ENCODE peak calls at places on chromosomes 4 and X, in ten cellular contexts. One of them, this sample, is unnamed.

GRCh38 chrX:52574416-52575275 is 57.8 kb upstream of the XAGE1B start:
- DNase-seq in K562: peak; percentile 51
- DNase-seq in tibial nerve: no peak
- DNase-seq in HCT116: peak; percentile 22
- DNase-seq in breast epithelium: no peak
- DNase-seq in upper lobe of left lung: no peak
- DNase-seq in heart left ventricle: no peak
- DNase-seq in right lobe of liver: no peak
- DNase-seq in A549: peak; percentile 76
- DNase-seq in lower leg skin: peak; percentile 14
- DNase-seq in this sample: no peak

GRCh38 chrX:107978707-107979307 is 3.4 kb downstream of the TEX13B start:
- DNase-seq in upper lobe of left lung: no peak
- DNase-seq in breast epithelium: no peak
- DNase-seq in tibial nerve: no peak
- DNase-seq in heart left ventricle: no peak
- DNase-seq in right lobe of liver: no peak
- DNase-seq in K562: peak; percentile 29
- DNase-seq in HCT116: peak; percentile 12
- DNase-seq in A549: peak; percentile 48
- DNase-seq in lower leg skin: no peak
- DNase-seq in this sample: no peak

GRCh38 chr4:173170210-173170778 is 1.7 kb downstream of the GALNT7 start:
- DNase-seq in K562: no peak
- DNase-seq in right lobe of liver: no peak
- DNase-seq in breast epithelium: no peak
- DNase-seq in HCT116: no peak
- DNase-seq in tibial nerve: no peak
- DNase-seq in heart left ventricle: no peak
- DNase-seq in lower leg skin: no peak
- DNase-seq in A549: no peak
- DNase-seq in upper lobe of left lung: no peak
- DNase-seq in this sample: no peak

GRCh38 chr4:40214038-40214437 is 17.2 kb downstream of the RHOH start:
- DNase-seq in A549: no peak
- DNase-seq in upper lobe of left lung: no peak
- DNase-seq in tibial nerve: no peak
- DNase-seq in lower leg skin: no peak
- DNase-seq in breast epithelium: no peak
- DNase-seq in right lobe of liver: no peak
- DNase-seq in K562: no peak
- DNase-seq in HCT116: no peak
- DNase-seq in heart left ventricle: no peak
- DNase-seq in this sample: no peak

GRCh38 chr4:149738156-149738555 is 77.5 kb downstream of the IQCM start:
- DNase-seq in K562: no peak
- DNase-seq in lower leg skin: no peak
- DNase-seq in HCT116: no peak
- DNase-seq in A549: no peak
- DNase-seq in right lobe of liver: no peak
- DNase-seq in breast epithelium: no peak
- DNase-seq in upper lobe of left lung: no peak
- DNase-seq in tibial nerve: no peak
- DNase-seq in heart left ventricle: no peak
- DNase-seq in this sample: no peak

GRCh38 chr4:156971623-156972369 is at the start of gene PDGFC:
- DNase-seq in upper lobe of left lung: peak; percentile 84
- DNase-seq in A549: peak; percentile 57
- DNase-seq in lower leg skin: peak; percentile 58
- DNase-seq in HCT116: no peak
- DNase-seq in tibial nerve: peak; percentile 31
- DNase-seq in right lobe of liver: peak; percentile 92
- DNase-seq in K562: peak; percentile 1
- DNase-seq in breast epithelium: peak; percentile 69
- DNase-seq in heart left ventricle: peak; percentile 70
- DNase-seq in this sample: peak; percentile 82

GRCh38 chr4:105709081-105709450 is 482 bp downstream of the GSTCD start:
- DNase-seq in right lobe of liver: no peak
- DNase-seq in K562: peak; percentile 59
- DNase-seq in tibial nerve: no peak
- DNase-seq in lower leg skin: no peak
- DNase-seq in HCT116: peak; percentile 6
- DNase-seq in heart left ventricle: no peak
- DNase-seq in breast epithelium: no peak
- DNase-seq in upper lobe of left lung: no peak
- DNase-seq in A549: no peak
- DNase-seq in this sample: no peak

GRCh38 chr4:72954811-72955210 is 114.7 kb downstream of the COX18 start:
- DNase-seq in HCT116: no peak
- DNase-seq in K562: no peak
- DNase-seq in breast epithelium: no peak
- DNase-seq in upper lobe of left lung: no peak
- DNase-seq in tibial nerve: no peak
- DNase-seq in A549: no peak
- DNase-seq in heart left ventricle: no peak
- DNase-seq in lower leg skin: no peak
- DNase-seq in right lobe of liver: no peak
- DNase-seq in this sample: no peak

GRCh38 chr4:8908206-8908893 is 36.7 kb upstream of the HMX1 start:
- DNase-seq in breast epithelium: peak; percentile 22
- DNase-seq in upper lobe of left lung: peak; percentile 14
- DNase-seq in lower leg skin: no peak
- DNase-seq in K562: no peak
- DNase-seq in heart left ventricle: peak; percentile 2
- DNase-seq in HCT116: no peak
- DNase-seq in tibial nerve: peak; percentile 4
- DNase-seq in right lobe of liver: peak; percentile 39
- DNase-seq in A549: no peak
- DNase-seq in this sample: no peak

GRCh38 chr4:122606364-122607043 is 14.4 kb downstream of the IL21 start:
- DNase-seq in heart left ventricle: no peak
- DNase-seq in upper lobe of left lung: no peak
- DNase-seq in breast epithelium: no peak
- DNase-seq in HCT116: no peak
- DNase-seq in tibial nerve: no peak
- DNase-seq in K562: peak; percentile 60
- DNase-seq in right lobe of liver: no peak
- DNase-seq in lower leg skin: no peak
- DNase-seq in A549: no peak
- DNase-seq in this sample: no peak

GRCh38 chrX:18617351-18617750 is 54.6 kb downstream of the RS1 start:
- DNase-seq in K562: no peak
- DNase-seq in upper lobe of left lung: no peak
- DNase-seq in A549: peak; percentile 75
- DNase-seq in HCT116: peak; percentile 16
- DNase-seq in lower leg skin: no peak
- DNase-seq in heart left ventricle: no peak
- DNase-seq in breast epithelium: no peak
- DNase-seq in tibial nerve: no peak
- DNase-seq in right lobe of liver: no peak
- DNase-seq in this sample: no peak

GRCh38 chrX:15207384-15207783 is 62.5 kb downstream of the ASB9 start:
- DNase-seq in breast epithelium: no peak
- DNase-seq in right lobe of liver: no peak
- DNase-seq in upper lobe of left lung: no peak
- DNase-seq in tibial nerve: no peak
- DNase-seq in K562: no peak
- DNase-seq in A549: no peak
- DNase-seq in HCT116: no peak
- DNase-seq in lower leg skin: no peak
- DNase-seq in heart left ventricle: no peak
- DNase-seq in this sample: no peak

GRCh38 chr4:78179188-78179587 is 122.1 kb downstream of the FRAS1 start:
- DNase-seq in upper lobe of left lung: no peak
- DNase-seq in heart left ventricle: no peak
- DNase-seq in right lobe of liver: no peak
- DNase-seq in K562: no peak
- DNase-seq in tibial nerve: no peak
- DNase-seq in breast epithelium: no peak
- DNase-seq in A549: no peak
- DNase-seq in lower leg skin: no peak
- DNase-seq in HCT116: no peak
- DNase-seq in this sample: no peak
- TF ChIP-seq POLR2A in upper lobe of left lung: no peak
- TF ChIP-seq POLR2A in heart left ventricle: no peak
- TF ChIP-seq POLR2A in right lobe of liver: no peak
- TF ChIP-seq POLR2A in K562: no peak
- TF ChIP-seq POLR2A in tibial nerve: no peak
- TF ChIP-seq POLR2A in breast epithelium: no peak
- TF ChIP-seq POLR2A in A549: no peak
- TF ChIP-seq POLR2A in lower leg skin: no peak
- TF ChIP-seq POLR2A in HCT116: no peak
- TF ChIP-seq POLR2A in this sample: no peak

GRCh38 chr4:38132843-38133662 is 172.9 kb downstream of the PTTG2 start:
- DNase-seq in right lobe of liver: peak; percentile 61
- DNase-seq in HCT116: no peak
- DNase-seq in tibial nerve: no peak
- DNase-seq in breast epithelium: no peak
- DNase-seq in lower leg skin: no peak
- DNase-seq in A549: peak; percentile 14
- DNase-seq in heart left ventricle: no peak
- DNase-seq in K562: no peak
- DNase-seq in upper lobe of left lung: no peak
- DNase-seq in this sample: no peak

GRCh38 chr4:38131371-38132139 is 171.4 kb downstream of the PTTG2 start:
- DNase-seq in right lobe of liver: no peak
- DNase-seq in HCT116: no peak
- DNase-seq in A549: no peak
- DNase-seq in upper lobe of left lung: no peak
- DNase-seq in heart left ventricle: no peak
- DNase-seq in breast epithelium: no peak
- DNase-seq in lower leg skin: no peak
- DNase-seq in K562: peak; percentile 32
- DNase-seq in tibial nerve: no peak
- DNase-seq in this sample: no peak

GRCh38 chr4:38130884-38131283 is 170.7 kb downstream of the PTTG2 start:
- DNase-seq in upper lobe of left lung: no peak
- DNase-seq in right lobe of liver: no peak
- DNase-seq in HCT116: no peak
- DNase-seq in lower leg skin: no peak
- DNase-seq in A549: no peak
- DNase-seq in K562: no peak
- DNase-seq in heart left ventricle: no peak
- DNase-seq in breast epithelium: no peak
- DNase-seq in tibial nerve: no peak
- DNase-seq in this sample: no peak

GRCh38 chr4:38133711-38134480 is 173.7 kb downstream of the PTTG2 start:
- DNase-seq in tibial nerve: no peak
- DNase-seq in upper lobe of left lung: no peak
- DNase-seq in heart left ventricle: no peak
- DNase-seq in HCT116: no peak
- DNase-seq in right lobe of liver: peak; percentile 89
- DNase-seq in lower leg skin: no peak
- DNase-seq in A549: no peak
- DNase-seq in breast epithelium: no peak
- DNase-seq in K562: no peak
- DNase-seq in this sample: no peak

GRCh38 chr4:38132140-38132673 is 172.0 kb downstream of the PTTG2 start:
- DNase-seq in tibial nerve: peak; percentile 30
- DNase-seq in HCT116: no peak
- DNase-seq in A549: no peak
- DNase-seq in right lobe of liver: no peak
- DNase-seq in K562: no peak
- DNase-seq in heart left ventricle: peak; percentile 56
- DNase-seq in lower leg skin: peak; percentile 84
- DNase-seq in upper lobe of left lung: peak; percentile 52
- DNase-seq in breast epithelium: no peak
- DNase-seq in this sample: peak; percentile 83
- TF ChIP-seq POLR2A in tibial nerve: peak; percentile 46
- TF ChIP-seq POLR2A in HCT116: no peak
- TF ChIP-seq POLR2A in A549: no peak
- TF ChIP-seq POLR2A in right lobe of liver: no peak
- TF ChIP-seq POLR2A in K562: no peak
- TF ChIP-seq POLR2A in heart left ventricle: no peak
- TF ChIP-seq POLR2A in lower leg skin: no peak
- TF ChIP-seq POLR2A in upper lobe of left lung: no peak
- TF ChIP-seq POLR2A in breast epithelium: no peak
- TF ChIP-seq POLR2A in this sample: no peak

DNA sequence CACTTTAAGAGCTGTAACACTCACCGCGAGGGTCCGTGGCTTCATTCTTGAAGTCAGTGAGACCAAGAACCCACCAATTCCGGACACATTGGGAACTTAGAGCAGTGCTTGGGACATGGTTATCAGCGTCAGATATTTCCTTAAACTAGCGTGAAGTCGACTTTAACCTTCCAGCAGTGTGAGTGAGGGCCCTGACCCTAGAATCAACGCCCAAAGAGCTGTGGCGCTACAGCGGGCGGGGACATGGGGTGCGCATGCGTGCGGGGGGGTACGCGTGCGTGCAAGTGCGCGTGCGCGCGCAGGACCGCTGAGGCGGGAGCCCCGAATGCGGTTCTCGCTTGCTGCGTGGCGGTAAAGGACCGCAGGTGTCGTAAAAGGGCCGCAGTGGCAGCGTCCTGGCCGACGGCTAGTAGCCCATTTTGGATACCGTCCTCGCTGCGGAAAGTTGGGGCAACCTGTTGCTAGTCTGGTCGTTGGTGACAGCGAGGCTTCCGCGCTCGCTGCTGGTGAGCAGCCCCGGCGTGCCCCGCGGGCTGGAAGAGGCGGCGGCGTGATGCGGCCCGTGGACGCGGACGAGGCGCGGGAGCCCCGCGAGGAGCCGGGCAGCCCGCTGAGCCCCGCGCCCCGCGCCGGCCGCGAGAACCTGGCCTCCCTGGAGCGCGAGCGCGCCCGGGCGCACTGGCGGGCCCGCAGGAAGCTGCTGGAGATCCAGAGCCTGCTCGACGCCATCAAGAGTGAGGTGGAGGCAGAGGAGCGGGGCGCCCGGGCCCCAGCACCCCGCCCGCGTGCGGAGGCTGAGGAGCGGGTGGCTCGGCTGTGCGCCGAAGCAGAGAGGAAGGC is 19.8 kb upstream of the S100P start:
- DNase-seq in tibial nerve: peak; percentile 87
- DNase-seq in lower leg skin: peak; percentile 94
- DNase-seq in right lobe of liver: peak; percentile 96
- DNase-seq in HCT116: peak; percentile 94
- DNase-seq in upper lobe of left lung: peak; percentile 96
- DNase-seq in breast epithelium: peak; percentile 95
- DNase-seq in heart left ventricle: peak; percentile 94
- DNase-seq in K562: peak; percentile 97
- DNase-seq in A549: peak; percentile 96
- DNase-seq in this sample: peak; percentile 95
- TF ChIP-seq POLR2A in tibial nerve: peak; percentile 70
- TF ChIP-seq POLR2A in lower leg skin: peak; percentile 10
- TF ChIP-seq POLR2A in right lobe of liver: peak; percentile 50
- TF ChIP-seq POLR2A in HCT116: no peak
- TF ChIP-seq POLR2A in upper lobe of left lung: no peak
- TF ChIP-seq POLR2A in breast epithelium: no peak
- TF ChIP-seq POLR2A in heart left ventricle: peak; percentile 72
- TF ChIP-seq POLR2A in K562: peak; percentile 99
- TF ChIP-seq POLR2A in A549: peak; percentile 62
- TF ChIP-seq POLR2A in this sample: peak; percentile 63

GRCh38 chr4:158208931-158209640 is 1.2 kb upstream of the TMEM144 start:
- DNase-seq in tibial nerve: no peak
- DNase-seq in K562: peak; percentile 31
- DNase-seq in breast epithelium: no peak
- DNase-seq in lower leg skin: no peak
- DNase-seq in upper lobe of left lung: no peak
- DNase-seq in heart left ventricle: no peak
- DNase-seq in right lobe of liver: no peak
- DNase-seq in HCT116: no peak
- DNase-seq in A549: no peak
- DNase-seq in this sample: no peak

GRCh38 chr4:158211288-158211687 is 1.0 kb downstream of the TMEM144 start:
- DNase-seq in heart left ventricle: no peak
- DNase-seq in breast epithelium: no peak
- DNase-seq in HCT116: no peak
- DNase-seq in lower leg skin: no peak
- DNase-seq in A549: peak; percentile 18
- DNase-seq in upper lobe of left lung: no peak
- DNase-seq in tibial nerve: no peak
- DNase-seq in right lobe of liver: no peak
- DNase-seq in K562: peak; percentile 53
- DNase-seq in this sample: no peak

GRCh38 chr4:158209825-158210807 is at the start of gene TMEM144:
- DNase-seq in heart left ventricle: peak; percentile 90
- DNase-seq in right lobe of liver: peak; percentile 91
- DNase-seq in tibial nerve: peak; percentile 82
- DNase-seq in HCT116: peak; percentile 89
- DNase-seq in A549: peak; percentile 89
- DNase-seq in upper lobe of left lung: peak; percentile 96
- DNase-seq in breast epithelium: peak; percentile 90
- DNase-seq in lower leg skin: peak; percentile 89
- DNase-seq in K562: peak; percentile 92
- DNase-seq in this sample: peak; percentile 91
- TF ChIP-seq POLR2A in heart left ventricle: peak; percentile 72
- TF ChIP-seq POLR2A in right lobe of liver: peak; percentile 62
- TF ChIP-seq POLR2A in tibial nerve: peak; percentile 51
- TF ChIP-seq POLR2A in HCT116: peak; percentile 58
- TF ChIP-seq POLR2A in A549: peak; percentile 51
- TF ChIP-seq POLR2A in upper lobe of left lung: no peak
- TF ChIP-seq POLR2A in breast epithelium: peak; percentile 32
- TF ChIP-seq POLR2A in lower leg skin: no peak
- TF ChIP-seq POLR2A in K562: peak; percentile 84
- TF ChIP-seq POLR2A in this sample: peak; percentile 41